ENCODE peak calls at places on chromosome 21, in nine cellular contexts. Q, H, B, V, D, I, N, S and K are unnamed samples.

GRCh38 chr21:35294231-35294898 is 245.3 kb upstream of the RUNX1 start:
- DNase-seq in B (no peak), I (no peak), Q (peak; percentile 73), D (no peak), S (no peak), V (no peak), N (no peak), H (peak; percentile 90), K (no peak)

GRCh38 chr21:23936224-23936623 is 1671.1 kb downstream of the MRPL39 start:
- DNase-seq in I (no peak), N (peak; percentile 15), Q (peak; percentile 63), D (no peak), V (peak; percentile 27), S (peak; percentile 16), B (no peak), H (no peak), K (no peak)

GRCh38 chr21:31846690-31847089 is 26.1 kb upstream of the HUNK start:
- DNase-seq in I (no peak), N (no peak), Q (no peak), D (no peak), H (no peak), V (no peak), B (no peak), S (no peak), K (no peak)

GRCh38 chr21:31675332-31675731 is 15.8 kb downstream of the SOD1 start:
- DNase-seq in N (no peak), I (no peak), S (no peak), D (no peak), B (no peak), V (no peak), Q (no peak), H (no peak), K (no peak)

GRCh38 chr21:34889287-34889536 is 159.9 kb downstream of the RUNX1 start:
- DNase-seq in B (peak; percentile 77), V (no peak), H (no peak), I (no peak), D (no peak), Q (peak; percentile 77), S (peak; percentile 80), N (no peak), K (no peak)

GRCh38 chr21:28016571-28016970 is 976.1 kb downstream of the LTN1 start:
- DNase-seq in V (no peak), D (no peak), Q (no peak), I (no peak), N (no peak), S (peak; percentile 16), H (no peak), B (no peak), K (no peak)

GRCh38 chr21:41751621-41752020 is 15.2 kb downstream of the RIPK4 start:
- DNase-seq in Q (no peak), B (no peak), V (no peak), N (no peak), S (no peak), H (peak; percentile 82), I (peak; percentile 60), D (no peak), K (peak; percentile 93)

GRCh38 chr21:31343680-31344480 is at the start of gene TIAM1:
- DNase-seq in N (no peak), I (no peak), S (peak; percentile 88), B (peak; percentile 69), H (peak; percentile 30), V (no peak), Q (peak; percentile 89), D (no peak), K (peak; percentile 3)

GRCh38 chr21:28608646-28609045 is 384.0 kb downstream of the LTN1 start:
- DNase-seq in D (peak; percentile 50), B (no peak), Q (no peak), H (no peak), I (no peak), S (no peak), V (no peak), N (no peak), K (no peak)

GRCh38 chr21:44038063-44038462 is 26.0 kb downstream of the TRAPPC10 start:
- DNase-seq in V (no peak), N (no peak), Q (no peak), H (no peak), D (no peak), B (no peak), S (no peak), I (no peak), K (no peak)

GRCh38 chr21:31012133-31013089 is 25.9 kb downstream of the KRTAP19-8 start:
- DNase-seq in S (no peak), H (no peak), N (no peak), I (no peak), Q (no peak), D (no peak), B (no peak), V (no peak), K (no peak)

GRCh38 chr21:20790113-20790512 is 208.1 kb upstream of the NCAM2 start:
- DNase-seq in Q (no peak), V (no peak), S (no peak), I (no peak), B (no peak), D (no peak), N (no peak), H (no peak), K (no peak)

GRCh38 chr21:35284199-35284598 is 235.1 kb upstream of the RUNX1 start:
- DNase-seq in D (no peak), N (no peak), Q (no peak), V (no peak), H (peak; percentile 29), B (no peak), I (no peak), S (no peak), K (no peak)

GRCh38 chr21:41501919-41502318 is 6.0 kb downstream of the TMPRSS2 start:
- DNase-seq in H (peak; percentile 28), Q (no peak), I (no peak), N (no peak), B (no peak), S (peak; percentile 20), D (no peak), V (no peak), K (no peak)

GRCh38 chr21:22231013-22231412 is 1232.8 kb downstream of the NCAM2 start:
- DNase-seq in H (no peak), V (no peak), S (no peak), D (no peak), Q (no peak), N (no peak), B (no peak), I (no peak), K (no peak)

GRCh38 chr21:17371470-17371869 is 141.4 kb upstream of the CXADR start:
- DNase-seq in N (no peak), B (no peak), S (peak; percentile 85), V (peak; percentile 8), H (no peak), I (no peak), Q (no peak), D (no peak), K (no peak)

GRCh38 chr21:33205476-33205875 is 24.3 kb upstream of the IFNAR2 start:
- DNase-seq in S (no peak), I (no peak), D (peak; percentile 74), Q (no peak), H (no peak), B (no peak), N (peak; percentile 9), V (no peak), K (no peak)

GRCh38 chr21:18178509-18178908 is 66.1 kb upstream of the CHODL start:
- DNase-seq in B (no peak), N (no peak), H (no peak), D (no peak), V (no peak), S (no peak), I (no peak), Q (no peak), K (no peak)

GRCh38 chr21:38702196-38702595 is 103.5 kb upstream of the ETS2 start:
- DNase-seq in H (no peak), V (no peak), B (no peak), D (no peak), I (no peak), N (no peak), S (no peak), Q (no peak), K (no peak)
- H3K4me3 ChIP-seq in H (no peak overlapping the region), V (no peak overlapping the region), B (peak overlapping the region; percentile 39), D (no peak overlapping the region), I (no peak overlapping the region), N (no peak overlapping the region), S (no peak overlapping the region), Q (no peak overlapping the region), K (no peak overlapping the region)

DNA sequence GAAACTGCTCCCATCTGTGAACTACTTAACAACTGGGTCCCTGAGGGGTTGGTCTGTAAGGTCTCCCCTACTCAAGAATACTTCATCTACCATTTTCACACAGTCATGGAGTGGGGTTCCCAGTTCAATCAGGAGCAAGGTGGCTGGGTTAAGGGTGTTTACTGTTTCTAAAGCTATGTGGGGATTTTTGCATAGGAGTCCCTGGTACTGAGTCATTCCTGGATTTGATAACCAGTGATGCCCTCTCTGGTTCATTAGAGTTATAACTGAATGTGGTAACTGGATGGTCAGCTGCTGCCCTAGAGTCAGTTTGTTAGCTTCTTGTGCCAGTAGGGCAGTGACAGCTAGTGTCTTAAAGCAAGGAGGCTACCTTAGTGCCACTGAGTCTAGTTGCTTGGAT is 29.4 kb upstream of the KCNJ15 start:
- DNase-seq in D (no peak), B (no peak), N (no peak), S (no peak), Q (no peak), H (no peak), I (no peak), V (no peak), K (no peak)
- H3K9me3 ChIP-seq in D (peaks cover 13% of the 10 kb centered on the region), B (peaks cover 20% of the 10 kb centered on the region), N (no peaks in the 10 kb centered on the region), S (no peaks in the 10 kb centered on the region), Q (peaks cover 78% of the 10 kb centered on the region), H (peaks cover 70% of the 10 kb centered on the region), I (peaks cover 49% of the 10 kb centered on the region), V (peaks cover 45% of the 10 kb centered on the region), K (no peaks in the 10 kb centered on the region)

GRCh38 chr21:45386728-45387371 is 18.1 kb upstream of the COL18A1 start:
- DNase-seq in D (no peak), V (peak; percentile 87), I (peak; percentile 47), H (peak; percentile 48), S (peak; percentile 90), Q (peak; percentile 52), N (peak; percentile 57), B (peak; percentile 81), K (no peak)
- TF ChIP-seq CTCF in D (no peak), V (peak; percentile 45), I (peak; percentile 30), H (no peak), S (peak; percentile 28), Q (no peak), N (peak; percentile 36), B (peak; percentile 42), K (no peak)

GRCh38 chr21:15063821-15064575 is 802 bp downstream of the NRIP1 start:
- DNase-seq in N (peak; percentile 61), B (peak; percentile 65), S (peak; percentile 49), H (peak; percentile 30), D (no peak), I (peak; percentile 68), V (no peak), Q (peak; percentile 79), K (peak; percentile 61)

GRCh38 chr21:15061284-15061683 is 3.5 kb downstream of the NRIP1 start:
- DNase-seq in B (no peak), N (no peak), S (no peak), H (no peak), I (no peak), D (no peak), V (no peak), Q (no peak), K (no peak)

GRCh38 chr21:15063081-15063820 is 1.5 kb downstream of the NRIP1 start:
- DNase-seq in Q (peak; percentile 58), V (no peak), H (no peak), S (peak; percentile 50), N (no peak), B (no peak), D (no peak), I (no peak), K (peak; percentile 6)

GRCh38 chr21:15061747-15062146 is 3.1 kb downstream of the NRIP1 start:
- DNase-seq in N (no peak), Q (no peak), B (no peak), D (no peak), S (no peak), V (no peak), H (no peak), I (no peak), K (no peak)

GRCh38 chr21:15062566-15062965 is 2.2 kb downstream of the NRIP1 start:
- DNase-seq in Q (no peak), B (no peak), I (no peak), V (no peak), H (no peak), D (no peak), N (no peak), S (peak; percentile 15), K (no peak)
- H3K4me3 ChIP-seq in Q (peak overlapping the region; percentile 98), B (peak overlapping the region; percentile 80), I (peak overlapping the region; percentile 99), V (peak overlapping the region; percentile 81), H (peak overlapping the region; percentile 93), D (no peak overlapping the region), N (peak overlapping the region; percentile 7), S (peak overlapping the region; percentile 49), K (no peak overlapping the region)